ENCODE peak calls at places on chromosomes 7 and 10, in ten cellular contexts. One of them, this sample, is unnamed. For H3K4me1, the result is how much of the 10 kb centered on the place peaks cover.

GRCh38 chr10:75062191-75062849 is 49.1 kb upstream of the SAMD8 start:
- DNase-seq in lower lobe of right lung: no peak
- DNase-seq in DND-41: no peak
- DNase-seq in neural progenitor cell: no peak
- DNase-seq in lung: no peak
- DNase-seq in suprapubic skin: no peak
- DNase-seq in body of pancreas: peak
- DNase-seq in SK-N-SH: peak
- DNase-seq in colonic mucosa: no peak
- DNase-seq in left ventricle myocardium inferior: no peak
- DNase-seq in this sample: no peak

GRCh38 chr7:3234051-3234450 is 67.0 kb upstream of the SDK1 start:
- DNase-seq in lower lobe of right lung: no peak
- DNase-seq in DND-41: no peak
- DNase-seq in neural progenitor cell: no peak
- DNase-seq in lung: no peak
- DNase-seq in suprapubic skin: no peak
- DNase-seq in body of pancreas: no peak
- DNase-seq in SK-N-SH: no peak
- DNase-seq in colonic mucosa: no peak
- DNase-seq in left ventricle myocardium inferior: no peak
- DNase-seq in this sample: no peak

GRCh38 chr10:58715056-58715455 is 202.4 kb downstream of the BICC1 start:
- DNase-seq in lower lobe of right lung: no peak
- DNase-seq in DND-41: no peak
- DNase-seq in neural progenitor cell: no peak
- DNase-seq in lung: no peak
- DNase-seq in suprapubic skin: no peak
- DNase-seq in body of pancreas: no peak
- DNase-seq in SK-N-SH: no peak
- DNase-seq in colonic mucosa: no peak
- DNase-seq in left ventricle myocardium inferior: no peak
- DNase-seq in this sample: no peak

GRCh38 chr7:95491634-95492314 is 6.0 kb downstream of the ASB4 start:
- DNase-seq in lower lobe of right lung: no peak
- DNase-seq in DND-41: no peak
- DNase-seq in neural progenitor cell: no peak
- DNase-seq in lung: peak
- DNase-seq in suprapubic skin: no peak
- DNase-seq in body of pancreas: no peak
- DNase-seq in SK-N-SH: no peak
- DNase-seq in colonic mucosa: no peak
- DNase-seq in left ventricle myocardium inferior: no peak
- DNase-seq in this sample: no peak

GRCh38 chr7:158142657-158143056 is 445.0 kb downstream of the PTPRN2 start:
- DNase-seq in lower lobe of right lung: no peak
- DNase-seq in DND-41: no peak
- DNase-seq in neural progenitor cell: no peak
- DNase-seq in lung: no peak
- DNase-seq in suprapubic skin: no peak
- DNase-seq in body of pancreas: no peak
- DNase-seq in SK-N-SH: no peak
- DNase-seq in colonic mucosa: no peak
- DNase-seq in left ventricle myocardium inferior: no peak
- DNase-seq in this sample: no peak

GRCh38 chr7:66355762-66356161 is 150.6 kb downstream of the TPST1 start:
- DNase-seq in lower lobe of right lung: no peak
- DNase-seq in DND-41: no peak
- DNase-seq in neural progenitor cell: no peak
- DNase-seq in lung: no peak
- DNase-seq in suprapubic skin: no peak
- DNase-seq in body of pancreas: no peak
- DNase-seq in SK-N-SH: no peak
- DNase-seq in colonic mucosa: no peak
- DNase-seq in left ventricle myocardium inferior: no peak
- DNase-seq in this sample: no peak

GRCh38 chr7:117124585-117125220 is 171.4 kb downstream of the ST7 start:
- DNase-seq in lower lobe of right lung: peak
- DNase-seq in DND-41: peak
- DNase-seq in neural progenitor cell: no peak
- DNase-seq in lung: peak
- DNase-seq in suprapubic skin: peak
- DNase-seq in body of pancreas: peak
- DNase-seq in SK-N-SH: peak
- DNase-seq in colonic mucosa: peak
- DNase-seq in left ventricle myocardium inferior: peak
- DNase-seq in this sample: no peak

GRCh38 chr10:118798186-118798811 is 43.5 kb upstream of the CACUL1 start:
- DNase-seq in lower lobe of right lung: no peak
- DNase-seq in DND-41: no peak
- DNase-seq in neural progenitor cell: no peak
- DNase-seq in lung: no peak
- DNase-seq in suprapubic skin: no peak
- DNase-seq in body of pancreas: no peak
- DNase-seq in SK-N-SH: no peak
- DNase-seq in colonic mucosa: no peak
- DNase-seq in left ventricle myocardium inferior: no peak
- DNase-seq in this sample: no peak

DNA sequence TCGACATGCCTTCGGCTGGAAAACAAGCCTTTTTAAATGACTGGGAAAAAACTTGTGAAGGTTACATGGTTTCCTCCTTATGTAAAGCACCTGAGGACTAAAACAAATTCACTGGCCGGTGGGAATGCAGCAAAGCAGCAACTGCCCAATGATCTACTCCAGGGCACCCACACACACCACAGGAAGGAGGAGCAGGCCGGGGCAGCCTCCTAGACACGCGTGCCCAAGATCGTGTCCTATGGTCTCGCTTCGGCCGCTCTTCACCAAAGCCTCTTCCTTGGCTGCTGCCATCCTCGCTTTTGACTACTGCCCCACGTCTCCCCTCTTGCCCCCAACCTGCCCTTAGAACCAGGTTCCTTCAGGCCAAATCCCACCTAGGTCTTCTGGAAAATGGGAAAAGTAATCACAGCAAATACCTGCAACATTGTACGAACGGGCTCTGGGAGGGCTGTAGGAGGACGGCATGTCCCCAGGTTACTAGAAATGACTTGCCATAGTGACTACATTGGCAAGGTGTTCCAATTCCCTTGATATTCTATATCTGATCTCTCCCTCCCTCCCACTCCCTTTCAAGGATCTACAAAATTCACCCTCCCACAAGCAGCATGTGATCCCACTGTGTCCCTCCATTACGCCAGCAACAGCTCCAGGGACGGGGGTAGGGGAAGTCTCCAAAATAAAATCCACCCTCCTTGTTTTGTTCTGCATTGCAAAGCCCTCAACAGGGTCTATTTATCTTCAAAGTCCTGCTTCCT is 84.9 kb downstream of the RNF216 start:
- DNase-seq in lower lobe of right lung: no peak
- DNase-seq in DND-41: no peak
- DNase-seq in neural progenitor cell: no peak
- DNase-seq in lung: no peak
- DNase-seq in suprapubic skin: no peak
- DNase-seq in body of pancreas: no peak
- DNase-seq in SK-N-SH: no peak
- DNase-seq in colonic mucosa: no peak
- DNase-seq in left ventricle myocardium inferior: no peak
- DNase-seq in this sample: no peak
- H3K4me1 ChIP-seq in lower lobe of right lung: half or more
- H3K4me1 ChIP-seq in DND-41: under half
- H3K4me1 ChIP-seq in neural progenitor cell: under half
- H3K4me1 ChIP-seq in lung: under half
- H3K4me1 ChIP-seq in suprapubic skin: half or more
- H3K4me1 ChIP-seq in body of pancreas: half or more
- H3K4me1 ChIP-seq in SK-N-SH: half or more
- H3K4me1 ChIP-seq in colonic mucosa: under half
- H3K4me1 ChIP-seq in left ventricle myocardium inferior: half or more
- H3K4me1 ChIP-seq in this sample: half or more

GRCh38 chr10:5927306-5927705 is 37.3 kb downstream of the FBH1 start:
- DNase-seq in lower lobe of right lung: no peak
- DNase-seq in DND-41: no peak
- DNase-seq in neural progenitor cell: no peak
- DNase-seq in lung: no peak
- DNase-seq in suprapubic skin: no peak
- DNase-seq in body of pancreas: no peak
- DNase-seq in SK-N-SH: no peak
- DNase-seq in colonic mucosa: no peak
- DNase-seq in left ventricle myocardium inferior: no peak
- DNase-seq in this sample: no peak

GRCh38 chr10:5933909-5934546 is 43.3 kb downstream of the IL15RA start:
- DNase-seq in lower lobe of right lung: no peak
- DNase-seq in DND-41: no peak
- DNase-seq in neural progenitor cell: no peak
- DNase-seq in lung: no peak
- DNase-seq in suprapubic skin: no peak
- DNase-seq in body of pancreas: no peak
- DNase-seq in SK-N-SH: no peak
- DNase-seq in colonic mucosa: no peak
- DNase-seq in left ventricle myocardium inferior: no peak
- DNase-seq in this sample: no peak

GRCh38 chr10:5929442-5929841 is 39.4 kb downstream of the FBH1 start:
- DNase-seq in lower lobe of right lung: no peak
- DNase-seq in DND-41: no peak
- DNase-seq in neural progenitor cell: no peak
- DNase-seq in lung: no peak
- DNase-seq in suprapubic skin: no peak
- DNase-seq in body of pancreas: no peak
- DNase-seq in SK-N-SH: no peak
- DNase-seq in colonic mucosa: no peak
- DNase-seq in left ventricle myocardium inferior: no peak
- DNase-seq in this sample: no peak

GRCh38 chr10:5932345-5932744 is 42.3 kb downstream of the FBH1 start:
- DNase-seq in lower lobe of right lung: no peak
- DNase-seq in DND-41: no peak
- DNase-seq in neural progenitor cell: no peak
- DNase-seq in lung: no peak
- DNase-seq in suprapubic skin: no peak
- DNase-seq in body of pancreas: peak
- DNase-seq in SK-N-SH: no peak
- DNase-seq in colonic mucosa: no peak
- DNase-seq in left ventricle myocardium inferior: no peak
- DNase-seq in this sample: no peak

GRCh38 chr10:5930272-5930671 is 40.2 kb downstream of the FBH1 start:
- DNase-seq in lower lobe of right lung: no peak
- DNase-seq in DND-41: no peak
- DNase-seq in neural progenitor cell: no peak
- DNase-seq in lung: no peak
- DNase-seq in suprapubic skin: no peak
- DNase-seq in body of pancreas: no peak
- DNase-seq in SK-N-SH: no peak
- DNase-seq in colonic mucosa: no peak
- DNase-seq in left ventricle myocardium inferior: no peak
- DNase-seq in this sample: no peak
- H3K27ac ChIP-seq in lower lobe of right lung: no peak
- H3K27ac ChIP-seq in DND-41: no peak
- H3K27ac ChIP-seq in neural progenitor cell: no peak
- H3K27ac ChIP-seq in lung: no peak
- H3K27ac ChIP-seq in suprapubic skin: no peak
- H3K27ac ChIP-seq in body of pancreas: no peak
- H3K27ac ChIP-seq in SK-N-SH: no peak
- H3K27ac ChIP-seq in colonic mucosa: no peak
- H3K27ac ChIP-seq in left ventricle myocardium inferior: no peak
- H3K27ac ChIP-seq in this sample: no peak

DNA sequence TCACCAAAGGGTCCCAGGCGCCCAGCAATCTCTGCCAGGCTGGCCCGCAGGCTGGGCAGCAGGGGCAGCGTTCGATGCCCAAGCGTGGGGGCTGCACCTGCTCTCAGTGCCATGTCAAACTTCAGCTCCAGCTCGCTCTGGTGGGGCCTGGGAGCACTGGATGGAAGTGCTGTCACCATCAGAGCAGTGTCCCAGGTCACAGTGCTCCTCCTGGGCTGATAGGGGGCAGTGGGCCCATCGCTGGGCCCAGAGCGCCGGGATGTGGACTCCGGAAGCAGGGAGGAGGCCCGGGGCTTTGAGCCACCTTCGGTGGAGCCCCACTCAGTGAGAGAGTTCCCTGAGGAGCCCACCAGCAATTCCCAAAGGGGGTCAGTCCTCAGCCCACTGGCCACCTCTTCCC is 2.2 kb downstream of the PRRT4 start:
- DNase-seq in lower lobe of right lung: no peak
- DNase-seq in DND-41: no peak
- DNase-seq in neural progenitor cell: no peak
- DNase-seq in lung: no peak
- DNase-seq in suprapubic skin: no peak
- DNase-seq in body of pancreas: no peak
- DNase-seq in SK-N-SH: no peak
- DNase-seq in colonic mucosa: no peak
- DNase-seq in left ventricle myocardium inferior: no peak
- DNase-seq in this sample: no peak
- H3K4me1 ChIP-seq in lower lobe of right lung: under half
- H3K4me1 ChIP-seq in DND-41: under half
- H3K4me1 ChIP-seq in neural progenitor cell: under half
- H3K4me1 ChIP-seq in lung: under half
- H3K4me1 ChIP-seq in suprapubic skin: under half
- H3K4me1 ChIP-seq in body of pancreas: under half
- H3K4me1 ChIP-seq in SK-N-SH: half or more
- H3K4me1 ChIP-seq in colonic mucosa: under half
- H3K4me1 ChIP-seq in left ventricle myocardium inferior: under half
- H3K4me1 ChIP-seq in this sample: under half

GRCh38 chr7:80858141-80858903 is 60.5 kb downstream of the SEMA3C start:
- DNase-seq in lower lobe of right lung: no peak
- DNase-seq in DND-41: no peak
- DNase-seq in neural progenitor cell: no peak
- DNase-seq in lung: no peak
- DNase-seq in suprapubic skin: no peak
- DNase-seq in body of pancreas: no peak
- DNase-seq in SK-N-SH: no peak
- DNase-seq in colonic mucosa: no peak
- DNase-seq in left ventricle myocardium inferior: no peak
- DNase-seq in this sample: no peak

GRCh38 chr7:80856769-80857168 is 62.1 kb downstream of the SEMA3C start:
- DNase-seq in lower lobe of right lung: no peak
- DNase-seq in DND-41: no peak
- DNase-seq in neural progenitor cell: no peak
- DNase-seq in lung: no peak
- DNase-seq in suprapubic skin: no peak
- DNase-seq in body of pancreas: no peak
- DNase-seq in SK-N-SH: no peak
- DNase-seq in colonic mucosa: no peak
- DNase-seq in left ventricle myocardium inferior: no peak
- DNase-seq in this sample: no peak

DNA sequence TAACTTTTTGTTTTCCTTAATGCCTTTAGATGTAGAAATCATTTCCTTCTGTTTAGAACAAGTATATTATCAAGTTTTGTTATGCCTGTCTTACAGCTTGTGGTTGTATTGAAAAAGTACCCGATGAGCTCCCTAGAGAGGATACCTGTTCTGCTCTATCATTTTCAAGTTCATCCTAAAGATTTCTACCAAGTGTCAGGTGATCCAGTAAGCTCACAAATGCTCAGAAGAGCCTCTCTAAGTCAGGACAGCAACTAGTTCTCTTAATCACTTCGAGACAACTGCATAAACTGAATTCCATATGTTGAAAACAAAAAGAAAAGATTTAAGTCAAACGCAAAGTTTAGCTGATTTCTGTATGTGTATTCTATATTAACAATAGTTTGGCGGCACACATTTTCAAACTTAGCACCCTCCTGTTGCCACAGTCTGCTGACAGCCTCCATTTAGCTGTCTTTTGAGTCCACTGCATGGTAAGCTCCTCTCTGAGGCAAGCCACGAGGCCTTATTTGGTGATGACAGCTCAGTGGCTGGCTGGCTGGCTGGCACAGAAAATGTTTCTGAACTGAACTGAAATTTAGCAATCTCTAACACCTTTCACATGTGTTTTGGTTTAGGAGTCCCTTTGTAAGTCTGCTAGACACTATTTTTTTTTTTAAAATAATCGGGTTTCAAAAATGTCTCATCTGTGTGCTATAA is 59.4 kb downstream of the SEMA3C start:
- DNase-seq in lower lobe of right lung: peak
- DNase-seq in DND-41: no peak
- DNase-seq in neural progenitor cell: peak
- DNase-seq in lung: no peak
- DNase-seq in suprapubic skin: peak
- DNase-seq in body of pancreas: no peak
- DNase-seq in SK-N-SH: no peak
- DNase-seq in colonic mucosa: no peak
- DNase-seq in left ventricle myocardium inferior: peak
- DNase-seq in this sample: no peak
- H3K27ac ChIP-seq in lower lobe of right lung: no peak
- H3K27ac ChIP-seq in DND-41: no peak
- H3K27ac ChIP-seq in neural progenitor cell: no peak
- H3K27ac ChIP-seq in lung: peak
- H3K27ac ChIP-seq in suprapubic skin: no peak
- H3K27ac ChIP-seq in body of pancreas: no peak
- H3K27ac ChIP-seq in SK-N-SH: no peak
- H3K27ac ChIP-seq in colonic mucosa: peak
- H3K27ac ChIP-seq in left ventricle myocardium inferior: peak
- H3K27ac ChIP-seq in this sample: no peak

This sample was measured in naive thymus-derived CD4-positive, alpha-beta T cell.